ENCODE peak calls at places on chromosomes 11 and 22, in ten cellular contexts. One of them, this sample, is unnamed.

GRCh38 chr11:129702410-129703390 is 112.9 kb upstream of the TMEM45B start:
- DNase-seq in body of pancreas: no peak
- DNase-seq in OCI-LY7: no peak
- DNase-seq in BJ: no peak
- DNase-seq in LNCaP clone FGC: no peak
- DNase-seq in upper lobe of right lung: no peak
- DNase-seq in PC-9: no peak
- DNase-seq in left lung: no peak
- DNase-seq in GM23338: no peak
- DNase-seq in kidney epithelial cell: no peak
- DNase-seq in this sample: no peak

GRCh38 chr11:61828629-61829407 is 718 bp downstream of the FADS2 start:
- DNase-seq in body of pancreas: peak; percentile 26
- DNase-seq in OCI-LY7: no peak
- DNase-seq in BJ: no peak
- DNase-seq in LNCaP clone FGC: no peak
- DNase-seq in upper lobe of right lung: peak; percentile 72
- DNase-seq in PC-9: peak; percentile 39
- DNase-seq in left lung: peak; percentile 85
- DNase-seq in GM23338: peak; percentile 72
- DNase-seq in kidney epithelial cell: no peak
- DNase-seq in this sample: no peak

GRCh38 chr22:37884420-37884819 is 21.7 kb upstream of the MICALL1 start:
- DNase-seq in body of pancreas: no peak
- DNase-seq in OCI-LY7: no peak
- DNase-seq in BJ: peak; percentile 23
- DNase-seq in LNCaP clone FGC: no peak
- DNase-seq in upper lobe of right lung: no peak
- DNase-seq in PC-9: no peak
- DNase-seq in left lung: no peak
- DNase-seq in GM23338: no peak
- DNase-seq in kidney epithelial cell: no peak
- DNase-seq in this sample: no peak

GRCh38 chr11:59944761-59945160 is 6.5 kb downstream of the OOSP1 start:
- DNase-seq in body of pancreas: no peak
- DNase-seq in OCI-LY7: no peak
- DNase-seq in BJ: no peak
- DNase-seq in LNCaP clone FGC: no peak
- DNase-seq in upper lobe of right lung: no peak
- DNase-seq in PC-9: no peak
- DNase-seq in left lung: no peak
- DNase-seq in GM23338: no peak
- DNase-seq in kidney epithelial cell: no peak
- DNase-seq in this sample: no peak

GRCh38 chr11:93570759-93571413 is 27.7 kb upstream of the SMCO4 start:
- DNase-seq in body of pancreas: peak; percentile 57
- DNase-seq in OCI-LY7: no peak
- DNase-seq in BJ: peak; percentile 20
- DNase-seq in LNCaP clone FGC: no peak
- DNase-seq in upper lobe of right lung: no peak
- DNase-seq in PC-9: peak; percentile 4
- DNase-seq in left lung: no peak
- DNase-seq in GM23338: no peak
- DNase-seq in kidney epithelial cell: peak; percentile 34
- DNase-seq in this sample: peak; percentile 47

GRCh38 chr22:35561796-35562526 is 21.3 kb downstream of the RASD2 start:
- DNase-seq in body of pancreas: no peak
- DNase-seq in OCI-LY7: no peak
- DNase-seq in BJ: no peak
- DNase-seq in LNCaP clone FGC: no peak
- DNase-seq in upper lobe of right lung: no peak
- DNase-seq in PC-9: peak; percentile 55
- DNase-seq in left lung: peak; percentile 49
- DNase-seq in GM23338: peak; percentile 72
- DNase-seq in kidney epithelial cell: peak; percentile 65
- DNase-seq in this sample: no peak

GRCh38 chr11:1553808-1554594 is 18.1 kb downstream of the DUSP8 start:
- DNase-seq in body of pancreas: peak; percentile 96
- DNase-seq in OCI-LY7: no peak
- DNase-seq in BJ: no peak
- DNase-seq in LNCaP clone FGC: no peak
- DNase-seq in upper lobe of right lung: peak; percentile 90
- DNase-seq in PC-9: peak; percentile 75
- DNase-seq in left lung: peak; percentile 92
- DNase-seq in GM23338: peak; percentile 82
- DNase-seq in kidney epithelial cell: no peak
- DNase-seq in this sample: no peak

GRCh38 chr22:27198518-27199035 is 541.2 kb downstream of the MIAT start:
- DNase-seq in body of pancreas: no peak
- DNase-seq in OCI-LY7: no peak
- DNase-seq in BJ: no peak
- DNase-seq in LNCaP clone FGC: no peak
- DNase-seq in upper lobe of right lung: no peak
- DNase-seq in PC-9: no peak
- DNase-seq in left lung: no peak
- DNase-seq in GM23338: no peak
- DNase-seq in kidney epithelial cell: no peak
- DNase-seq in this sample: no peak

GRCh38 chr11:15885913-15886698 is 470.2 kb downstream of the SOX6 start:
- DNase-seq in body of pancreas: no peak
- DNase-seq in OCI-LY7: no peak
- DNase-seq in BJ: no peak
- DNase-seq in LNCaP clone FGC: no peak
- DNase-seq in upper lobe of right lung: no peak
- DNase-seq in PC-9: no peak
- DNase-seq in left lung: no peak
- DNase-seq in GM23338: no peak
- DNase-seq in kidney epithelial cell: no peak
- DNase-seq in this sample: no peak

GRCh38 chr11:20887137-20887536 is 217.8 kb downstream of the NELL1 start:
- DNase-seq in body of pancreas: no peak
- DNase-seq in OCI-LY7: no peak
- DNase-seq in BJ: no peak
- DNase-seq in LNCaP clone FGC: no peak
- DNase-seq in upper lobe of right lung: no peak
- DNase-seq in PC-9: no peak
- DNase-seq in left lung: no peak
- DNase-seq in GM23338: no peak
- DNase-seq in kidney epithelial cell: no peak
- DNase-seq in this sample: no peak

DNA sequence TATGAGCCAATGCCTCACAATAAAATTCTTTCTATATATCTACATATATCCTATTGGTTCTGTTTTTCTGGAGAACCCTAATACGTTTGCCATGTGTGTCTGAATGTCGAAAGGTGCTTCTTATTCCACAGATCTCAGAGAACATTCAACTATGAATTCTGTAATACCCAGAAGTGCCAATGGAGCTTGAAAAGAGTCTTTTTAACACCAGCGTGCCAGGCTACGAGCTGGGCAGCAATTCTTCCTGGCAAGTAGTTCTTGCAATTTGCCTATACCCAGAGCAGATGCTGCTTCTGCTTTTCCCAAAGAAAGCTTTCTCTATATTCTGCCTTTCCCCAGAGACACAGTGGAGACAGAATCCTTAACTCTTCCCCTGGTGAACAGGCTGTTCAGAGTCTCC is 16.9 kb upstream of the PAFAH1B2 start:
- DNase-seq in body of pancreas: no peak
- DNase-seq in OCI-LY7: no peak
- DNase-seq in BJ: no peak
- DNase-seq in LNCaP clone FGC: no peak
- DNase-seq in upper lobe of right lung: no peak
- DNase-seq in PC-9: no peak
- DNase-seq in left lung: no peak
- DNase-seq in GM23338: no peak
- DNase-seq in kidney epithelial cell: no peak
- DNase-seq in this sample: no peak
- H3K4me3 ChIP-seq in body of pancreas: no peak overlapping the region
- H3K4me3 ChIP-seq in OCI-LY7: no peak overlapping the region
- H3K4me3 ChIP-seq in BJ: no peak overlapping the region
- H3K4me3 ChIP-seq in LNCaP clone FGC: no peak overlapping the region
- H3K4me3 ChIP-seq in upper lobe of right lung: no peak overlapping the region
- H3K4me3 ChIP-seq in PC-9: no peak overlapping the region
- H3K4me3 ChIP-seq in left lung: no peak overlapping the region
- H3K4me3 ChIP-seq in GM23338: no peak overlapping the region
- H3K4me3 ChIP-seq in kidney epithelial cell: no peak overlapping the region
- H3K4me3 ChIP-seq in this sample: no peak overlapping the region

GRCh38 chr11:67041602-67042001 is 15.0 kb upstream of the RHOD start:
- DNase-seq in body of pancreas: no peak
- DNase-seq in OCI-LY7: no peak
- DNase-seq in BJ: no peak
- DNase-seq in LNCaP clone FGC: no peak
- DNase-seq in upper lobe of right lung: no peak
- DNase-seq in PC-9: no peak
- DNase-seq in left lung: no peak
- DNase-seq in GM23338: no peak
- DNase-seq in kidney epithelial cell: no peak
- DNase-seq in this sample: no peak

GRCh38 chr11:67043572-67044329 is 12.9 kb upstream of the RHOD start:
- DNase-seq in body of pancreas: no peak
- DNase-seq in OCI-LY7: no peak
- DNase-seq in BJ: no peak
- DNase-seq in LNCaP clone FGC: no peak
- DNase-seq in upper lobe of right lung: no peak
- DNase-seq in PC-9: no peak
- DNase-seq in left lung: no peak
- DNase-seq in GM23338: no peak
- DNase-seq in kidney epithelial cell: no peak
- DNase-seq in this sample: no peak

GRCh38 chr11:67044496-67044895 is 12.2 kb upstream of the RHOD start:
- DNase-seq in body of pancreas: no peak
- DNase-seq in OCI-LY7: no peak
- DNase-seq in BJ: no peak
- DNase-seq in LNCaP clone FGC: no peak
- DNase-seq in upper lobe of right lung: no peak
- DNase-seq in PC-9: no peak
- DNase-seq in left lung: no peak
- DNase-seq in GM23338: no peak
- DNase-seq in kidney epithelial cell: no peak
- DNase-seq in this sample: no peak

GRCh38 chr11:67045314-67045713 is 11.3 kb upstream of the RHOD start:
- DNase-seq in body of pancreas: no peak
- DNase-seq in OCI-LY7: no peak
- DNase-seq in BJ: peak; percentile 45
- DNase-seq in LNCaP clone FGC: no peak
- DNase-seq in upper lobe of right lung: no peak
- DNase-seq in PC-9: peak; percentile 45
- DNase-seq in left lung: no peak
- DNase-seq in GM23338: no peak
- DNase-seq in kidney epithelial cell: peak; percentile 90
- DNase-seq in this sample: no peak

GRCh38 chr11:67040147-67040546 is 16.5 kb upstream of the RHOD start:
- DNase-seq in body of pancreas: no peak
- DNase-seq in OCI-LY7: no peak
- DNase-seq in BJ: no peak
- DNase-seq in LNCaP clone FGC: no peak
- DNase-seq in upper lobe of right lung: no peak
- DNase-seq in PC-9: no peak
- DNase-seq in left lung: no peak
- DNase-seq in GM23338: no peak
- DNase-seq in kidney epithelial cell: no peak
- DNase-seq in this sample: no peak
- TF ChIP-seq CTCF in body of pancreas: no peak
- TF ChIP-seq CTCF in OCI-LY7: no peak
- TF ChIP-seq CTCF in BJ: no peak
- TF ChIP-seq CTCF in LNCaP clone FGC: no peak
- TF ChIP-seq CTCF in upper lobe of right lung: no peak
- TF ChIP-seq CTCF in PC-9: no peak
- TF ChIP-seq CTCF in left lung: no peak
- TF ChIP-seq CTCF in GM23338: peak; percentile 16
- TF ChIP-seq CTCF in kidney epithelial cell: no peak
- TF ChIP-seq CTCF in this sample: peak; percentile 5

DNA sequence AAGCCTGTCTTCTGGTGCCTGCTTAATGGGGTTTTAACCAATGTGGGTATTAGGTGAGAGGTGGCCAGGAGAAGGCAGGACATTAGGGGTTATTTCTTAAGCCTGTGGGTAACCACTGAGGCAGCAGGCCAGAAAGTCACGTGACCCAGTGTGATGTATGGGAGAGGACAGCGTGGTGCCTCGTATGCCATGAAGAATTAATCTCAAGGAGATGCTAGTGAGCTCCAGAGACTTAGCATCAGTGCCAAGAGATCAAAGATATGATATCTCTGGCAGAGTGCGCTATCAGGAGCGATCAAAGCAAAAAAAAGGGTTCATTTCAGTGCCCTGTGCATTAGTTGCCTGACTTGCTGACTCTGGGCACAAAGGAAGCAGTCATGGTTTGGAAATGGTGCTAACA is 275.5 kb downstream of the KIRREL3 start:
- DNase-seq in body of pancreas: no peak
- DNase-seq in OCI-LY7: no peak
- DNase-seq in BJ: no peak
- DNase-seq in LNCaP clone FGC: peak; percentile 30
- DNase-seq in upper lobe of right lung: no peak
- DNase-seq in PC-9: no peak
- DNase-seq in left lung: no peak
- DNase-seq in GM23338: no peak
- DNase-seq in kidney epithelial cell: no peak
- DNase-seq in this sample: no peak
- H3K4me3 ChIP-seq in body of pancreas: no peak overlapping the region
- H3K4me3 ChIP-seq in OCI-LY7: no peak overlapping the region
- H3K4me3 ChIP-seq in BJ: no peak overlapping the region
- H3K4me3 ChIP-seq in LNCaP clone FGC: no peak overlapping the region
- H3K4me3 ChIP-seq in upper lobe of right lung: no peak overlapping the region
- H3K4me3 ChIP-seq in PC-9: no peak overlapping the region
- H3K4me3 ChIP-seq in left lung: no peak overlapping the region
- H3K4me3 ChIP-seq in GM23338: no peak overlapping the region
- H3K4me3 ChIP-seq in kidney epithelial cell: no peak overlapping the region
- H3K4me3 ChIP-seq in this sample: no peak overlapping the region

GRCh38 chr11:109371444-109372176 is 50.4 kb upstream of the C11orf87 start:
- DNase-seq in body of pancreas: no peak
- DNase-seq in OCI-LY7: no peak
- DNase-seq in BJ: no peak
- DNase-seq in LNCaP clone FGC: no peak
- DNase-seq in upper lobe of right lung: no peak
- DNase-seq in PC-9: no peak
- DNase-seq in left lung: no peak
- DNase-seq in GM23338: no peak
- DNase-seq in kidney epithelial cell: no peak
- DNase-seq in this sample: no peak

GRCh38 chr11:109374441-109374840 is 47.5 kb upstream of the C11orf87 start:
- DNase-seq in body of pancreas: no peak
- DNase-seq in OCI-LY7: no peak
- DNase-seq in BJ: no peak
- DNase-seq in LNCaP clone FGC: no peak
- DNase-seq in upper lobe of right lung: no peak
- DNase-seq in PC-9: no peak
- DNase-seq in left lung: no peak
- DNase-seq in GM23338: no peak
- DNase-seq in kidney epithelial cell: no peak
- DNase-seq in this sample: no peak

GRCh38 chr11:109377039-109377742 is 44.8 kb upstream of the C11orf87 start:
- DNase-seq in body of pancreas: no peak
- DNase-seq in OCI-LY7: no peak
- DNase-seq in BJ: no peak
- DNase-seq in LNCaP clone FGC: no peak
- DNase-seq in upper lobe of right lung: no peak
- DNase-seq in PC-9: no peak
- DNase-seq in left lung: no peak
- DNase-seq in GM23338: peak; percentile 13
- DNase-seq in kidney epithelial cell: no peak
- DNase-seq in this sample: no peak

GRCh38 chr11:109378049-109378448 is 43.9 kb upstream of the C11orf87 start:
- DNase-seq in body of pancreas: no peak
- DNase-seq in OCI-LY7: no peak
- DNase-seq in BJ: no peak
- DNase-seq in LNCaP clone FGC: no peak
- DNase-seq in upper lobe of right lung: no peak
- DNase-seq in PC-9: no peak
- DNase-seq in left lung: no peak
- DNase-seq in GM23338: no peak
- DNase-seq in kidney epithelial cell: no peak
- DNase-seq in this sample: no peak

GRCh38 chr11:109374032-109374431 is 48.0 kb upstream of the C11orf87 start:
- DNase-seq in body of pancreas: no peak
- DNase-seq in OCI-LY7: no peak
- DNase-seq in BJ: no peak
- DNase-seq in LNCaP clone FGC: no peak
- DNase-seq in upper lobe of right lung: no peak
- DNase-seq in PC-9: no peak
- DNase-seq in left lung: no peak
- DNase-seq in GM23338: no peak
- DNase-seq in kidney epithelial cell: no peak
- DNase-seq in this sample: no peak
- TF ChIP-seq CTCF in body of pancreas: no peak
- TF ChIP-seq CTCF in OCI-LY7: no peak
- TF ChIP-seq CTCF in BJ: no peak
- TF ChIP-seq CTCF in LNCaP clone FGC: no peak
- TF ChIP-seq CTCF in upper lobe of right lung: no peak
- TF ChIP-seq CTCF in PC-9: no peak
- TF ChIP-seq CTCF in left lung: no peak
- TF ChIP-seq CTCF in GM23338: no peak
- TF ChIP-seq CTCF in kidney epithelial cell: no peak
- TF ChIP-seq CTCF in this sample: no peak